ENCODE peak calls at places on chromosome 19, in five cellular contexts. K is K562, J is HepG2, V is A549, Q is H1. H is an unnamed sample.

GRCh38 chr19:31448221-31448657 is 99.0 kb upstream of the TSHZ3 start:
- DNase-seq in J (no peak), V (no peak), Q (no peak), K (no peak), H (no peak)

GRCh38 chr19:7973883-7974282 is 30.4 kb upstream of the TIMM44 start:
- DNase-seq in K (no peak), Q (no peak), V (no peak), J (no peak), H (no peak)

GRCh38 chr19:3722443-3723109 is 14.4 kb downstream of the TJP3 start:
- DNase-seq in V (no peak), J (no peak), Q (no peak), K (no peak), H (no peak)

GRCh38 chr19:10863107-10863700 is 8.1 kb upstream of the CARM1 start:
- DNase-seq in Q (no peak), K (peak), J (peak), V (no peak), H (no peak)

GRCh38 chr19:19471682-19472081 is 43.7 kb downstream of the TSSK6 start:
- DNase-seq in J (no peak), V (no peak), K (no peak), Q (no peak), H (no peak)

GRCh38 chr19:55362174-55362989 is 678 bp downstream of the GARIN5B start:
- DNase-seq in Q (no peak), K (no peak), V (no peak), J (no peak), H (no peak)

GRCh38 chr19:3366104-3366760 is at the start of gene NFIC:
- DNase-seq in Q (no peak), K (peak), J (no peak), V (no peak), H (peak)

GRCh38 chr19:58519087-58519354 is 589 bp downstream of the ZBTB45 start:
- DNase-seq in V (peak), Q (no peak), J (peak), K (peak), H (peak)

GRCh38 chr19:5624741-5625140 is 1.9 kb downstream of the SAFB start:
- DNase-seq in J (no peak), K (no peak), Q (no peak), V (no peak), H (no peak)

GRCh38 chr19:49987159-49987698 is 26.3 kb upstream of the SIGLEC11 start:
- DNase-seq in Q (peak), V (peak), K (peak), J (peak), H (peak)

GRCh38 chr19:56538761-56539263 is at the start of gene ZFP28:
- DNase-seq in K (no peak), Q (no peak), V (no peak), J (no peak), H (no peak)

GRCh38 chr19:51664997-51665396 is 18.4 kb upstream of the SIGLEC14 start:
- DNase-seq in K (no peak), V (no peak), J (no peak), Q (no peak), H (no peak)

GRCh38 chr19:19597809-19598306 is 20.6 kb downstream of the PBX4 start:
- DNase-seq in K (peak), J (peak), Q (no peak), V (no peak), H (no peak)

GRCh38 chr19:16657384-16657783 is 2.6 kb downstream of the SMIM7 start:
- DNase-seq in J (no peak), V (no peak), Q (no peak), K (no peak), H (no peak)

GRCh38 chr19:7781157-7781556 is 18.1 kb downstream of the CLEC4M start:
- DNase-seq in K (no peak), Q (no peak), V (no peak), J (no peak), H (no peak)

GRCh38 chr19:31515931-31516330 is 166.7 kb upstream of the TSHZ3 start:
- DNase-seq in J (no peak), K (no peak), V (no peak), Q (no peak), H (no peak)

GRCh38 chr19:6521718-6522646 is 8.8 kb upstream of the TNFSF9 start:
- DNase-seq in V (no peak), Q (no peak), K (peak), J (no peak), H (no peak)

GRCh38 chr19:28010656-28011055 is 1202.3 kb downstream of the UQCRFS1 start:
- DNase-seq in K (no peak), Q (no peak), V (no peak), J (no peak), H (no peak)

GRCh38 chr19:58568731-58569130 is 4.4 kb downstream of the MZF1 start:
- DNase-seq in K (no peak), J (no peak), Q (no peak), V (no peak), H (no peak)

GRCh38 chr19:15300533-15301194 is 31.7 kb downstream of the BRD4 start:
- DNase-seq in J (no peak), K (no peak), Q (no peak), V (no peak), H (no peak)

GRCh38 chr19:12484371-12485322 is at the start of gene ZNF709:
- DNase-seq in J (peak), V (no peak), K (peak), Q (peak), H (peak)

GRCh38 chr19:33660426-33661160 is 38.8 kb downstream of the CHST8 start:
- DNase-seq in Q (no peak), V (no peak), J (no peak), K (no peak), H (no peak)

GRCh38 chr19:21691656-21692055 is 75.7 kb downstream of the ZNF100 start:
- DNase-seq in Q (no peak), K (no peak), J (no peak), V (no peak), H (no peak)

GRCh38 chr19:49793561-49793840 is 19.6 kb downstream of the FUZ start:
- DNase-seq in K (no peak), V (no peak), Q (no peak), J (no peak), H (no peak)

GRCh38 chr19:46080561-46080960 is 39.8 kb upstream of the IGFL4 start:
- DNase-seq in V (no peak), K (no peak), J (no peak), Q (no peak), H (no peak)

GRCh38 chr19:55640043-55640576 is 692 bp upstream of the ZNF580 start:
- DNase-seq in V (no peak), Q (no peak), J (no peak), K (peak), H (peak)

GRCh38 chr19:10173527-10173926 is 21.2 kb downstream of the DNMT1 start:
- DNase-seq in J (no peak), Q (no peak), V (no peak), K (no peak), H (no peak)

GRCh38 chr19:12884926-12885748 is 1.9 kb downstream of the KLF1 start:
- DNase-seq in V (peak), K (peak), J (peak), Q (peak), H (peak)

GRCh38 chr19:7292950-7293794 is 1.0 kb downstream of the INSR start:
- DNase-seq in V (no peak), J (peak), K (no peak), Q (no peak), H (no peak)

GRCh38 chr19:29909545-29909944 is 32.5 kb upstream of the URI1 start:
- DNase-seq in J (no peak), V (no peak), Q (no peak), K (no peak), H (no peak)

GRCh38 chr19:36939153-36939552 is 23.0 kb downstream of the ZNF568 start:
- DNase-seq in Q (no peak), K (no peak), J (no peak), V (no peak), H (no peak)

GRCh38 chr19:49985926-49986325 is 25.0 kb upstream of the SIGLEC11 start:
- DNase-seq in J (no peak), Q (no peak), V (no peak), K (no peak), H (peak)

GRCh38 chr19:56441206-56441792 is 35.8 kb downstream of the ZNF667 start:
- DNase-seq in K (no peak), Q (no peak), J (no peak), V (no peak), H (no peak)

GRCh38 chr19:52410276-52410675 is 12.6 kb downstream of the ZNF528 start:
- DNase-seq in V (no peak), Q (no peak), J (no peak), K (no peak), H (no peak)

GRCh38 chr19:49690656-49691242 is at the start of gene CPT1C:
- DNase-seq in Q (peak), V (no peak), K (no peak), J (no peak), H (peak)

GRCh38 chr19:2151339-2152229 is at the start of gene AP3D1:
- DNase-seq in V (peak), K (peak), J (peak), Q (peak), H (peak)

GRCh38 chr19:2145831-2146241 is 5.5 kb downstream of the AP3D1 start:
- DNase-seq in Q (no peak), V (no peak), J (no peak), K (no peak), H (no peak)

GRCh38 chr19:2149980-2150793 is 1.2 kb downstream of the AP3D1 start:
- DNase-seq in J (no peak), Q (no peak), K (no peak), V (no peak), H (peak)

GRCh38 chr19:2150794-2151338 is 500 bp downstream of the AP3D1 start:
- DNase-seq in V (no peak), J (no peak), Q (no peak), K (no peak), H (peak)

DNA sequence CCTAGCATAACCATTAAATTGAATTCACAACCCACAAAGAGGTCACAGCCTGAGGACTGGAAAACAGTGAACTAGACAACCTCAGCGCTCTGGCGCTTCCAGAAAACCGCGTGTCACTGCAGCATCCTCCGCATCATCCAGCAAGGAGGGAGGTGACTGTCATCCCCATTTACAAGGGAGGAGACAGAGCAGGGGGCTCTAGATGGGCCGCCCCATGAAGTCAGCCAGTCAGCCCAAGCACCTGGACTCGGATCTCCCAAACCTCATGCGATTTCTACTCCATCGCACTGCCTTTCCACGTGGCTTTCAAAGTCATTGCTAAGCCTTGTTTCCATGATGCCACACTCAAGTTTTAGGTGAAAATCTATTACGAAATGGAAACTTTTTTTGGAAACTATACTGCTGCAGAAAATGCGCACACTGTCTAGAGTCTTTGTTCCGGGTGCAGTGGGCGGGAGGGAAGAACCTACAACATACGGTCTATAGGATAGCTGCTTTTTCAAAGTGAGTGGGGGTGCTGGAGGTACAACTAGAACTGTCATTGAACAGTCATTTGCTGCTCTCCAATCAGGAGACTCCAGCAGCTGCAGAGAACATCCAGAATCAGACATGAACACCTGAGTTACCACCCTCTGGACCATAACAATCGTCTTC is 2.8 kb downstream of the AP3D1 start:
- DNase-seq in V (no peak), Q (no peak), K (no peak), J (no peak), H (no peak)
- H3K27ac ChIP-seq in V (no peak), Q (no peak), K (no peak), J (no peak), H (no peak)

DNA sequence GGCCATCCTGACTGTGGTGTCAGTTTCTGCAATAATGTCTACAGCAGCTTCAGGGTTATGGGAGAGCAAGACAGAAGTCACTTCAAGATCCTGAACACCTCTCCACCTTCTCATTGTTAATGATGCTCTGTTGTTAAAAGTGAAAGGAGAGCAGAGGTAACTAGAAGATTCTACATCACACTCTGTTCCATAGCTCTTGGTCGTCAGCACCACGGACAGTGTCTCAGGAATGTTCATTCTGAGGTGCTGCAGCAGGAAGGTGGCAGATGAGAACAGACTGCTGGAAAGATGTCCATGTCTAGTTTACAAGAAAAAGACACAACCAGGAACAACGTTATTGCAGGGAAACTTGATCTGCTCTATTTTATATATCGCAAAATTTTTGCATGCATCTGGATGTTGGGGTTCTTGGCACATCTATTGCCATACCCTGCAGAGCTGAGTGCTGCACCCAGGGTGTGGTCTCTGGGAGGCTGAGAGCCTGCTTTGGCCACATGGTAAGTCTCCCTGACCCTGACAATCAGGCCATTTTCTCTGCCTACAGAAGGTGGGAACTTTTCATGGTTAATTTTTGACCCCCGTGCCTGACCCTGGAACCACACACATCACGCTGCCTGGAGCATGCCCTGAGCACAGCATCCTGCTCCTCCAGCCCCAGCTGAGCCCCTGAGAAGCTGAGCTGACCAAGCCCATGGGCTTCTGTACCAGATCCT is 12.7 kb downstream of the CEACAM21 start:
- DNase-seq in K (peak), Q (no peak), J (peak), V (peak), H (peak)
- TF ChIP-seq JUN in K (no peak), Q (no peak), J (no peak), V (no peak), H (no peak)

GRCh38 chr19:14059093-14059480 is 2.8 kb downstream of the PALM3 start:
- DNase-seq in Q (no peak), J (no peak), K (peak), V (no peak), H (no peak)

GRCh38 chr19:14056741-14057356 is 5.0 kb downstream of the PALM3 start:
- DNase-seq in Q (no peak), K (peak), J (no peak), V (no peak), H (no peak)

GRCh38 chr19:14059652-14060155 is 2.2 kb downstream of the PALM3 start:
- DNase-seq in V (no peak), K (peak), J (peak), Q (no peak), H (no peak)

GRCh38 chr19:14056069-14056666 is 5.7 kb downstream of the PALM3 start:
- DNase-seq in J (no peak), K (peak), Q (no peak), V (no peak), H (no peak)

DNA sequence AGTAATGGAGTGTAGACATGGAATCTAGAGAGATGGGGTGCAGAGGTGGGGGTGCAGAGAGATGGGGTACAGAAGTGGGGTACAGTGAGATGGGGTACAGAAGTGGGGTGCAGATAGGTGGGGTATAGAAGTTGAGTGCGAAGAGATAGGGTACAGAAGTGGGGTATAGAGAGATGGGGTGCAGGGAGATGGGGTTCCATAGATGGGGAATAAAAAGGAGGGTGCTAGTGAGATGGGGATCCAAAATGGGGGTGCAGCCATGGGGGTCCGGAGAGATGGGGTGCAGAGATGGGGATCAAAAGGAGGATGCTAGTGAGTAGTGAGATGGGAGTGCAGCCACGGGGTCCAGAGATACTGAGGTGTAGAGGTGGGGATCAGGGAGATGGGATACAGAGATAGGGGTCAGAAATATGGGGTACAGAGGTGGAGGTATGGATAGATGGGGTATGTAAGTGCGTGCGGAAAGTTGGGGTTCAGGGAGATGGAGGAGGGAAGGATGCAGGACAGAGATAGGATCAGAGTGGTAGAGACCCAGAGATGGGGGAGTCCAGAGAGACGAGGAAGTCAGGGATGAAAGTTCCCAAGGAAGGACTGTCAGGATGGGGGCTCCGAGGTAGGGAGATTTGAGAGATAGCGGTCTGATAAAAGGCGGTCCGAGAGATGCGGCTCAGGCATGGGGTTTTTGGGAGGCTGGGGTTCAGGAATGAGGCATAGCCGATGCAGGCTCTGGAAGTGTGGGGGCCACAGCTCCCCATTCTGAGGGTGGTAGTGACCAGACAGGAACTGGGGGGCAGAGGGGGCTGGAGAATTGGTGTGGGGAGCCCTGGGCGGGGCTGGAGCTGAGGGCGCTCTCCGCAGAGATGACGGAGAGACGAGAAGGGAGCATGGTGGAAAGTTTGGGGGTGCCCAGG is 3.4 kb downstream of the PALM3 start:
- DNase-seq in K (peak), Q (no peak), J (no peak), V (no peak), H (no peak)
- H3K4me3 ChIP-seq in K (peak), Q (peak), J (no peak), V (peak), H (no peak)

GRCh38 chr19:44452367-44452766 is 4.1 kb upstream of the ZNF229 start:
- DNase-seq in J (no peak), V (no peak), K (no peak), Q (no peak), H (no peak)

GRCh38 chr19:44451687-44452086 is 3.4 kb upstream of the ZNF229 start:
- DNase-seq in V (no peak), K (no peak), Q (no peak), J (no peak), H (no peak)

DNA sequence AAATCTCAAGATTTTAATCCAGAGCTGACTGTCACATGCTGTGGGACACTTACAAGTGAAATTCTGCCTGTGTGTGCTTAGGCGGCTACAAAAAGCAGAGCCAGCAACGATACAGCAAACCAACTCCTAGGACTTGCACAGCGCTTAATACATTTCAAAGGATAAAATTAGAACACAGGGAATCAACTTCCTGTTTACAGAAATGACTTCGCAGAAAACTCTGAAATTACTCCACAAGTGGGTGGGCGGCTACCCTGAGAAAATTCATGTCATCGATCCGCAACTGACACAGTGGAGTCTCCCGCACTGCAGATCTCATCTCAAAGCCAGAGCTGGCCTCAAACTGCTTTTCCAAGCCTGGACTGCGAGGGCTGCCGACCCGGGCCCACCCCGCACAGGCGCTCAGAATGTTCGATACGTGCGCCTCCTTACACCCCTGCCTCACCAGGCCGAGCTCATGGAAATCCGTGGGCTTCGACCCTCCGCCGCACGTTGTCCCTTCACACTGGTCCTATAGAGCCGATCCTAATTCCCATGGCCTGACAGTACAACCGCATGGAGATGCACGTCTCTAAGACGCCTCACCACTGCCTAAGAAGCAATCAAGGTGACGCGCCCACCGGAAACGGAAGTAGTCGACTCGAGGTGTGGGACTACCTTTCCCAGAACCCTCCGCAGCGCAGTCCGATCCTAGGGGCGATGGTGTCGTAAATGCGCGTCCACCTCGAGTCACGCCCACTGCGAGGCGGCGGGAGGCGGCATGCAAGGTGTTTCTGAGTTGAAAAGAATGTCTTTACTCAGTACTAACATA is at the start of gene ZNF229:
- DNase-seq in K (peak), V (peak), J (peak), Q (peak), H (peak)
- H3K27ac ChIP-seq in K (peak), V (peak), J (no peak), Q (no peak), H (no peak)

H was measured in endothelial cell of umbilical vein.